ENCODE peak calls at places on chromosomes 4 and X, in eight cellular contexts. B is uterus; V is lung; K is right atrium auricular region; O is CD8-positive, alpha-beta T cell; C is heart left ventricle; L is OCI-LY7; A is A549. E is an unnamed sample.

GRCh38 chr4:71494539-71494938 is 155.7 kb downstream of the SLC4A4 start:
- DNase-seq in B (no peak), A (peak; percentile 4), O (no peak), K (no peak), L (no peak), V (no peak), C (no peak), E (no peak)

GRCh38 chr4:89226665-89227572 is 80.7 kb downstream of the GPRIN3 start:
- DNase-seq in V (peak; percentile 77), L (peak; percentile 84), B (peak; percentile 63), K (peak; percentile 79), O (peak; percentile 82), C (peak; percentile 83), A (peak; percentile 86), E (peak; percentile 79)

GRCh38 chrX:153694687-153695270 is 7.1 kb downstream of the SLC6A8 start:
- DNase-seq in A (no peak), O (no peak), K (no peak), C (no peak), V (no peak), L (no peak), B (no peak), E (no peak)

GRCh38 chrX:45806410-45807121 is 605.9 kb upstream of the DIPK2B start:
- DNase-seq in C (no peak), B (peak; percentile 32), O (peak; percentile 62), K (no peak), A (peak; percentile 31), L (no peak), V (no peak), E (no peak)

GRCh38 chr4:5945936-5946335 is 53.0 kb upstream of the CRMP1 start:
- DNase-seq in O (no peak), V (no peak), B (no peak), K (no peak), L (no peak), C (no peak), A (no peak), E (no peak)

GRCh38 chrX:40097101-40097491 is 662 bp downstream of the BCOR start:
- DNase-seq in O (no peak), L (no peak), C (peak; percentile 43), A (no peak), B (peak; percentile 39), V (no peak), K (no peak), E (no peak)

GRCh38 chrX:110944793-110945466 is 149.3 kb upstream of the CHRDL1 start:
- DNase-seq in O (no peak), A (no peak), C (no peak), L (no peak), B (no peak), K (no peak), V (no peak), E (no peak)

GRCh38 chrX:24347871-24348270 is 12.6 kb upstream of the SUPT20HL1 start:
- DNase-seq in V (no peak), L (no peak), A (no peak), B (no peak), C (no peak), O (no peak), K (no peak), E (no peak)

GRCh38 chrX:101729986-101730385 is 70.3 kb upstream of the ARMCX2 start:
- DNase-seq in K (no peak), C (no peak), O (no peak), B (no peak), L (no peak), V (no peak), A (no peak), E (no peak)

GRCh38 chr4:143381171-143382118 is 44.8 kb downstream of the GAB1 start:
- DNase-seq in B (peak; percentile 94), C (peak; percentile 92), A (no peak), V (peak; percentile 61), O (no peak), L (peak; percentile 80), K (peak; percentile 94), E (peak; percentile 81)

GRCh38 chrX:103503163-103503852 is 16.0 kb downstream of the RAB40A start:
- DNase-seq in K (no peak), B (no peak), O (no peak), A (no peak), C (no peak), V (no peak), L (no peak), E (no peak)

GRCh38 chr4:122705547-122705946 is 27.0 kb upstream of the BBS12 start:
- DNase-seq in A (no peak), C (no peak), K (no peak), L (no peak), B (no peak), O (no peak), V (no peak), E (no peak)

GRCh38 chr4:94545296-94545695 is 93.6 kb downstream of the PDLIM5 start:
- DNase-seq in L (no peak), C (no peak), O (no peak), V (no peak), B (no peak), K (no peak), A (peak; percentile 52), E (no peak)

GRCh38 chr4:99087887-99088484 is 602 bp downstream of the ADH5 start:
- DNase-seq in L (peak; percentile 52), O (no peak), A (peak; percentile 52), B (peak; percentile 89), C (peak; percentile 79), V (peak; percentile 68), K (peak; percentile 88), E (peak; percentile 58)

GRCh38 chr4:146192060-146192459 is 16.5 kb downstream of the LSM6 start:
- DNase-seq in C (peak; percentile 31), O (no peak), K (no peak), V (no peak), L (no peak), A (peak; percentile 4), B (no peak), E (no peak)

GRCh38 chrX:10033360-10034007 is 66.3 kb downstream of the CLDN34 start:
- DNase-seq in C (no peak), B (no peak), O (no peak), L (no peak), A (peak; percentile 73), K (no peak), V (no peak), E (no peak)

GRCh38 chr4:113958766-113959540 is 20.5 kb downstream of the ARSJ start:
- DNase-seq in A (peak; percentile 83), K (no peak), L (no peak), V (no peak), C (no peak), O (no peak), B (no peak), E (no peak)

GRCh38 chr4:3464349-3464905 is 1.3 kb downstream of the DOK7 start:
- DNase-seq in K (no peak), L (no peak), A (no peak), B (no peak), O (no peak), C (no peak), V (no peak), E (no peak)

GRCh38 chr4:3461515-3462291 is 1.4 kb upstream of the DOK7 start:
- DNase-seq in C (peak; percentile 91), B (no peak), K (no peak), V (peak; percentile 68), L (no peak), A (no peak), O (no peak), E (peak; percentile 91)

GRCh38 chr4:3462321-3462789 is 751 bp upstream of the DOK7 start:
- DNase-seq in B (no peak), A (no peak), K (no peak), O (no peak), V (no peak), L (no peak), C (peak; percentile 22), E (no peak)

GRCh38 chr4:3463556-3464348 is 646 bp downstream of the DOK7 start:
- DNase-seq in A (no peak), L (no peak), C (peak; percentile 29), K (no peak), B (no peak), V (no peak), O (no peak), E (no peak)

DNA sequence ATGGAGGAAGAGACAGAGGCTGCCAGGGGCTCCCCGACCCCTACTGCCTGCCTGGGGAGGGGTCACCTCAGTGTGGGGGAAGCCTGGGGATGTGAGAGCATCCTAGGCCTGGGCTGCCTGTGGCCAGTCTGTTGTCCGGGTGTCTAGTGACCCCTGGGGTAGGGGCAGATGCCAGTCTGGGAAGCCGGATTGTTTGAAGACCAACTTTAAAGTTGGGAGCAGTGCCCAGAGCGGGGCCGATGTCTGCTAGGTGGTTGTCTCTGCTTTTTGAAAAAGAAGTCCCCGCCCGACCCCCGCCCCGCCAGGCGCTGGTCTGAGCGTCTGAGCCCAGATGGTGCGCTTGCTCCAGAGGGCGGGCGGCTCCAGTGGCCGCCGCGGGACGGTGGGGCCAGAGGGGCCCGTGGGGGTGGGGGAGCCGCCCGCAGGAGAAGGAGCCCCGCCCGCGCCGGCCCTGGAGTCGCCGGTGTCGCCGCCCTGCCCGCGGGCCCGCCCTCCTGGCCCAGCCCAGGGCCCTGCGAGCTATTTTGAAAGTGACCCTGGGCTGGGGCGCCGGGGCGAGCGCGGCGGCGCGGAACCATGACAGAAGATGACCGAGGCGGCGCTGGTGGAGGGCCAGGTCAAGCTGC is at the start of gene DOK7:
- DNase-seq in O (no peak), V (no peak), B (no peak), C (peak; percentile 81), L (no peak), K (no peak), A (no peak), E (no peak)
- H3K4me1 ChIP-seq in O (no peaks in the 10 kb centered on the region), V (no peaks in the 10 kb centered on the region), B (peaks cover 4% of the 10 kb centered on the region), C (peaks cover 48% of the 10 kb centered on the region), L (no peaks in the 10 kb centered on the region), K (no peaks in the 10 kb centered on the region), A (no peaks in the 10 kb centered on the region), E (peaks cover 5% of the 10 kb centered on the region)

GRCh38 chr4:153233761-153234371 is 29.6 kb downstream of the TRIM2 start:
- DNase-seq in C (no peak), L (no peak), O (no peak), B (peak; percentile 57), V (peak; percentile 48), K (no peak), A (peak; percentile 38), E (no peak)
- H3K27ac ChIP-seq in C (no peak overlapping the region), L (no peak overlapping the region), O (no peak overlapping the region), B (no peak overlapping the region), V (no peak overlapping the region), K (no peak overlapping the region), A (peak overlapping the region; percentile 66), E (peak overlapping the region; percentile 16)

GRCh38 chr4:167622481-167623240 is 388.4 kb upstream of the SPOCK3 start:
- DNase-seq in O (no peak), L (peak; percentile 47), B (no peak), A (peak; percentile 45), K (no peak), C (peak; percentile 27), V (no peak), E (no peak)

GRCh38 chr4:167623241-167623572 is 388.9 kb upstream of the SPOCK3 start:
- DNase-seq in L (no peak), O (no peak), C (no peak), B (no peak), K (no peak), V (no peak), A (no peak), E (no peak)
- TF ChIP-seq CTCF in L (no peak), O (no peak), C (no peak), B (no peak), K (no peak), V (no peak), A (no peak), E (no peak)

DNA sequence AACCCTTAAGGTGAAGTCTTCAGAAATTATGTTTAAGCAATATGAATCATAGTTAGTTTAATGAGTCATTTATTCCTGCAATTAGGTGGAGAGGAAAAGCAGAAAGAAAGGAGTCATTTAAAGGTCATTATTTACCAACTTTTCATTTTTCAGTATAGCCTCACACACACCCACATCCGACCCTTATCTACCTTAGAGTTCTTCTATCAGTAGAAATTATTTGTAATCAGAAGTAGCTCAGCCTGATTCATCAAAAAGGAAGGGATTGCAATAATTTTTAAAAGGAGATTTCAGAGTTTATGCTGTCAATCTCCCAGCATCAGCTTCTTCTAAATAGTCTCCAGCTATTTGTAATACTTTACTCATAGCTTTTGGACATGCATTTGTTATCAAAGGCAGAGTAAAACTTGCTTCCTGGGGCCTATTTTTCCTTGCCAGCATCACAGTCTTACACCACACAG is 6.0 kb downstream of the ANXA10 start:
- DNase-seq in L (no peak), V (no peak), K (no peak), O (no peak), A (peak; percentile 11), B (no peak), C (no peak), E (no peak)
- H3K4me1 ChIP-seq in L (no peaks in the 10 kb centered on the region), V (no peaks in the 10 kb centered on the region), K (no peaks in the 10 kb centered on the region), O (no peaks in the 10 kb centered on the region), A (peaks cover 40% of the 10 kb centered on the region), B (no peaks in the 10 kb centered on the region), C (no peaks in the 10 kb centered on the region), E (no peaks in the 10 kb centered on the region)